ENCODE peak calls at places on chromosomes 5 and 9, in seven cellular contexts. One of them, this sample, is unnamed.

GRCh38 chr5:94463739-94464138 is 154.7 kb downstream of the KIAA0825 start:
- DNase-seq in cardiac muscle cell: peak; percentile 33
- DNase-seq in mucosa of descending colon: no peak
- DNase-seq in upper lobe of left lung: no peak
- DNase-seq in body of pancreas: no peak
- DNase-seq in transverse colon: no peak
- DNase-seq in astrocyte of the spinal cord: no peak
- DNase-seq in this sample: no peak

GRCh38 chr9:19876569-19877316 is 87.9 kb upstream of the SLC24A2 start:
- DNase-seq in upper lobe of left lung: no peak
- DNase-seq in mucosa of descending colon: no peak
- DNase-seq in transverse colon: no peak
- DNase-seq in body of pancreas: no peak
- DNase-seq in astrocyte of the spinal cord: no peak
- DNase-seq in cardiac muscle cell: no peak
- DNase-seq in this sample: no peak

GRCh38 chr5:3129252-3129651 is 377.8 kb upstream of the IRX2 start:
- DNase-seq in mucosa of descending colon: no peak
- DNase-seq in cardiac muscle cell: no peak
- DNase-seq in body of pancreas: no peak
- DNase-seq in transverse colon: no peak
- DNase-seq in astrocyte of the spinal cord: no peak
- DNase-seq in upper lobe of left lung: no peak
- DNase-seq in this sample: no peak

GRCh38 chr5:151213803-151214613 is 9.9 kb downstream of the CCDC69 start:
- DNase-seq in astrocyte of the spinal cord: no peak
- DNase-seq in cardiac muscle cell: peak; percentile 96
- DNase-seq in transverse colon: peak; percentile 86
- DNase-seq in upper lobe of left lung: peak; percentile 66
- DNase-seq in mucosa of descending colon: peak; percentile 77
- DNase-seq in body of pancreas: peak; percentile 78
- DNase-seq in this sample: no peak

GRCh38 chr9:123997665-123998277 is 13.8 kb upstream of the LHX2 start:
- DNase-seq in cardiac muscle cell: peak; percentile 41
- DNase-seq in transverse colon: peak; percentile 56
- DNase-seq in upper lobe of left lung: peak; percentile 90
- DNase-seq in astrocyte of the spinal cord: no peak
- DNase-seq in body of pancreas: peak; percentile 48
- DNase-seq in mucosa of descending colon: peak; percentile 56
- DNase-seq in this sample: no peak

GRCh38 chr5:56319281-56320242 is 86.4 kb upstream of the ANKRD55 start:
- DNase-seq in transverse colon: peak; percentile 9
- DNase-seq in cardiac muscle cell: peak; percentile 84
- DNase-seq in astrocyte of the spinal cord: peak; percentile 29
- DNase-seq in body of pancreas: no peak
- DNase-seq in upper lobe of left lung: peak; percentile 37
- DNase-seq in mucosa of descending colon: peak; percentile 28
- DNase-seq in this sample: no peak

GRCh38 chr5:74648835-74649286 is 8.3 kb upstream of the ENC1 start:
- DNase-seq in transverse colon: no peak
- DNase-seq in astrocyte of the spinal cord: peak; percentile 70
- DNase-seq in upper lobe of left lung: no peak
- DNase-seq in mucosa of descending colon: no peak
- DNase-seq in body of pancreas: peak; percentile 48
- DNase-seq in cardiac muscle cell: peak; percentile 77
- DNase-seq in this sample: no peak

GRCh38 chr9:13717356-13718057 is 438.0 kb upstream of the MPDZ start:
- DNase-seq in transverse colon: no peak
- DNase-seq in upper lobe of left lung: no peak
- DNase-seq in cardiac muscle cell: peak; percentile 49
- DNase-seq in astrocyte of the spinal cord: peak; percentile 52
- DNase-seq in body of pancreas: no peak
- DNase-seq in mucosa of descending colon: no peak
- DNase-seq in this sample: no peak

GRCh38 chr9:122845116-122845515 is 16.7 kb upstream of the PDCL start:
- DNase-seq in upper lobe of left lung: no peak
- DNase-seq in cardiac muscle cell: no peak
- DNase-seq in astrocyte of the spinal cord: no peak
- DNase-seq in mucosa of descending colon: no peak
- DNase-seq in body of pancreas: no peak
- DNase-seq in transverse colon: no peak
- DNase-seq in this sample: no peak

GRCh38 chr5:168177831-168178450 is 113.5 kb upstream of the WWC1 start:
- DNase-seq in cardiac muscle cell: no peak
- DNase-seq in upper lobe of left lung: peak; percentile 65
- DNase-seq in body of pancreas: no peak
- DNase-seq in astrocyte of the spinal cord: no peak
- DNase-seq in transverse colon: no peak
- DNase-seq in mucosa of descending colon: no peak
- DNase-seq in this sample: no peak

GRCh38 chr5:113378960-113379541 is 55.7 kb downstream of the TSSK1B start:
- DNase-seq in mucosa of descending colon: peak; percentile 26
- DNase-seq in transverse colon: peak; percentile 63
- DNase-seq in cardiac muscle cell: peak; percentile 69
- DNase-seq in upper lobe of left lung: no peak
- DNase-seq in body of pancreas: peak; percentile 38
- DNase-seq in astrocyte of the spinal cord: peak; percentile 62
- DNase-seq in this sample: no peak

GRCh38 chr9:134057311-134057665 is 10.5 kb downstream of the BRD3 start:
- DNase-seq in cardiac muscle cell: no peak
- DNase-seq in transverse colon: peak; percentile 5
- DNase-seq in astrocyte of the spinal cord: no peak
- DNase-seq in mucosa of descending colon: no peak
- DNase-seq in body of pancreas: no peak
- DNase-seq in upper lobe of left lung: peak; percentile 46
- DNase-seq in this sample: peak; percentile 9

GRCh38 chr5:67640011-67640410 is 443.4 kb upstream of the CD180 start:
- DNase-seq in cardiac muscle cell: no peak
- DNase-seq in transverse colon: no peak
- DNase-seq in astrocyte of the spinal cord: no peak
- DNase-seq in upper lobe of left lung: no peak
- DNase-seq in mucosa of descending colon: no peak
- DNase-seq in body of pancreas: no peak
- DNase-seq in this sample: no peak

GRCh38 chr5:64958757-64959391 is 190.1 kb downstream of the CWC27 start:
- DNase-seq in cardiac muscle cell: peak; percentile 71
- DNase-seq in upper lobe of left lung: no peak
- DNase-seq in astrocyte of the spinal cord: peak; percentile 66
- DNase-seq in mucosa of descending colon: no peak
- DNase-seq in transverse colon: no peak
- DNase-seq in body of pancreas: no peak
- DNase-seq in this sample: no peak

GRCh38 chr5:28710360-28710759 is 1672.0 kb upstream of the CDH9 start:
- DNase-seq in upper lobe of left lung: no peak
- DNase-seq in transverse colon: no peak
- DNase-seq in mucosa of descending colon: no peak
- DNase-seq in cardiac muscle cell: no peak
- DNase-seq in astrocyte of the spinal cord: no peak
- DNase-seq in body of pancreas: no peak
- DNase-seq in this sample: no peak

GRCh38 chr9:69223605-69224004 is 49.5 kb downstream of the TJP2 start:
- DNase-seq in upper lobe of left lung: no peak
- DNase-seq in transverse colon: no peak
- DNase-seq in mucosa of descending colon: no peak
- DNase-seq in cardiac muscle cell: peak; percentile 77
- DNase-seq in astrocyte of the spinal cord: peak; percentile 70
- DNase-seq in body of pancreas: peak; percentile 13
- DNase-seq in this sample: no peak

GRCh38 chr5:112338681-112339337 is 80.3 kb downstream of the EPB41L4A start:
- DNase-seq in cardiac muscle cell: peak; percentile 90
- DNase-seq in mucosa of descending colon: no peak
- DNase-seq in astrocyte of the spinal cord: peak; percentile 22
- DNase-seq in transverse colon: no peak
- DNase-seq in upper lobe of left lung: no peak
- DNase-seq in body of pancreas: peak; percentile 52
- DNase-seq in this sample: no peak

DNA sequence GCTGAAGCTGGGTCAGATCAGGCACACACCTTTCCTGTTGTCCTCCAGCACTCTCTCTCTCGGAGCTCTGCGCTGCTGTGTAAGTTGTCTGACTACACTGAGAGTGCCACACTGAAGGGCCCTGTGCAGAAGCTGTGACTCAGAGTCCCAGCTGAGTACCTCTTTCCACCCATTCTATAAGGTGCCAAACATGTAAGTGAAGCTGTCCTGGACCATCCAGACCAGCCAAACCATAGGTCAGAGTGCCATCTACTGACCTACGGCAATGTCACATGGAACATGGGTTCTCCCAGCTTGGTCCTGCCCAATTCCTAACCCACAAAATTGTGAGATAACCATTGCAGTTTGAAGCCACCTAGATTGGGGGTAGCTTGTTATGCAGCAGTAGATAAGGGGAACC is 68.2 kb downstream of the ADCY2 start:
- DNase-seq in transverse colon: no peak
- DNase-seq in upper lobe of left lung: no peak
- DNase-seq in body of pancreas: no peak
- DNase-seq in mucosa of descending colon: no peak
- DNase-seq in cardiac muscle cell: no peak
- DNase-seq in astrocyte of the spinal cord: no peak
- DNase-seq in this sample: no peak
- TF ChIP-seq CTCF in transverse colon: no peak
- TF ChIP-seq CTCF in upper lobe of left lung: no peak
- TF ChIP-seq CTCF in body of pancreas: no peak
- TF ChIP-seq CTCF in mucosa of descending colon: no peak
- TF ChIP-seq CTCF in cardiac muscle cell: no peak
- TF ChIP-seq CTCF in astrocyte of the spinal cord: no peak
- TF ChIP-seq CTCF in this sample: no peak

GRCh38 chr5:129094924-129095797 is 612 bp downstream of the ISOC1 start:
- DNase-seq in upper lobe of left lung: peak; percentile 93
- DNase-seq in mucosa of descending colon: peak; percentile 85
- DNase-seq in astrocyte of the spinal cord: no peak
- DNase-seq in body of pancreas: peak; percentile 73
- DNase-seq in transverse colon: peak; percentile 79
- DNase-seq in cardiac muscle cell: peak; percentile 71
- DNase-seq in this sample: peak; percentile 46

GRCh38 chr5:129097498-129098296 is 3.1 kb downstream of the ISOC1 start:
- DNase-seq in cardiac muscle cell: no peak
- DNase-seq in astrocyte of the spinal cord: no peak
- DNase-seq in mucosa of descending colon: no peak
- DNase-seq in upper lobe of left lung: no peak
- DNase-seq in body of pancreas: no peak
- DNase-seq in transverse colon: no peak
- DNase-seq in this sample: no peak

GRCh38 chr5:129098488-129099183 is 4.1 kb downstream of the ISOC1 start:
- DNase-seq in body of pancreas: no peak
- DNase-seq in astrocyte of the spinal cord: no peak
- DNase-seq in cardiac muscle cell: peak; percentile 23
- DNase-seq in mucosa of descending colon: no peak
- DNase-seq in upper lobe of left lung: no peak
- DNase-seq in transverse colon: no peak
- DNase-seq in this sample: no peak

GRCh38 chr5:129096382-129096991 is 1.9 kb downstream of the ISOC1 start:
- DNase-seq in body of pancreas: no peak
- DNase-seq in upper lobe of left lung: no peak
- DNase-seq in mucosa of descending colon: no peak
- DNase-seq in astrocyte of the spinal cord: no peak
- DNase-seq in transverse colon: no peak
- DNase-seq in cardiac muscle cell: peak; percentile 40
- DNase-seq in this sample: no peak

GRCh38 chr5:129094087-129094923 is at the start of gene ISOC1:
- DNase-seq in astrocyte of the spinal cord: peak; percentile 90
- DNase-seq in mucosa of descending colon: peak; percentile 97
- DNase-seq in body of pancreas: peak; percentile 92
- DNase-seq in upper lobe of left lung: peak; percentile 98
- DNase-seq in transverse colon: peak; percentile 95
- DNase-seq in cardiac muscle cell: peak; percentile 95
- DNase-seq in this sample: peak; percentile 89
- TF ChIP-seq CTCF in astrocyte of the spinal cord: no peak
- TF ChIP-seq CTCF in mucosa of descending colon: no peak
- TF ChIP-seq CTCF in body of pancreas: no peak
- TF ChIP-seq CTCF in upper lobe of left lung: no peak
- TF ChIP-seq CTCF in transverse colon: no peak
- TF ChIP-seq CTCF in cardiac muscle cell: no peak
- TF ChIP-seq CTCF in this sample: no peak

GRCh38 chr5:77957-78804 is 13.8 kb upstream of the PLEKHG4B start:
- DNase-seq in mucosa of descending colon: no peak
- DNase-seq in upper lobe of left lung: no peak
- DNase-seq in body of pancreas: no peak
- DNase-seq in cardiac muscle cell: peak; percentile 20
- DNase-seq in transverse colon: no peak
- DNase-seq in astrocyte of the spinal cord: peak; percentile 52
- DNase-seq in this sample: peak; percentile 34
- TF ChIP-seq CTCF in mucosa of descending colon: no peak
- TF ChIP-seq CTCF in upper lobe of left lung: peak; percentile 53
- TF ChIP-seq CTCF in body of pancreas: peak; percentile 11
- TF ChIP-seq CTCF in cardiac muscle cell: peak; percentile 35
- TF ChIP-seq CTCF in transverse colon: no peak
- TF ChIP-seq CTCF in astrocyte of the spinal cord: peak; percentile 60
- TF ChIP-seq CTCF in this sample: no peak

DNA sequence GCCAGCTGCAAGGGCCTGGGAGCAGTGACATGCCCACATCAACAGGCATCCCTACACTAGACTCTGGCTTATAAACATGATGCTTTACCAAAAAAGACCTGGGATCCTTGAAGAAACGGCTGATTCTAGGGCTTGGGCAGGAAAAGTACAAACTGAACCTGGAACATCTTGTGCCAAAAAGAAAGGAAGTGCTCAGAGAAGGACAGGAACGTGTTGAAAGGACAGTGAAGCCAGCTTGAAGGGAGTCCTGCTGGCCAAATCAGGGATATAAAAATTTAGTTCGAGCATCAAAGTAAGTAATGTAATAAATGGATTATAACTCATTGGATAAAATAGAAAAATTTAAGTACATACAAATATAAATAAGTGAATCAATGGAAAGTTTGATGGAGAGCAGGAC is 58.1 kb downstream of the ALDH7A1 start:
- DNase-seq in astrocyte of the spinal cord: no peak
- DNase-seq in transverse colon: no peak
- DNase-seq in cardiac muscle cell: no peak
- DNase-seq in mucosa of descending colon: no peak
- DNase-seq in upper lobe of left lung: no peak
- DNase-seq in body of pancreas: no peak
- DNase-seq in this sample: no peak
- TF ChIP-seq CTCF in astrocyte of the spinal cord: peak; percentile 8
- TF ChIP-seq CTCF in transverse colon: no peak
- TF ChIP-seq CTCF in cardiac muscle cell: no peak
- TF ChIP-seq CTCF in mucosa of descending colon: no peak
- TF ChIP-seq CTCF in upper lobe of left lung: peak; percentile 36
- TF ChIP-seq CTCF in body of pancreas: no peak
- TF ChIP-seq CTCF in this sample: peak; percentile 40